ENCODE peak calls at places on chromosomes 16 and 17, in five cellular contexts. One of them, this sample, is unnamed.
A peak's percentile ranks its signal among the peaks of the same experiment; 100 is the strongest.

GRCh38 chr16:18958621-18959578 is 24.8 kb upstream of the TMC7 start:
- DNase-seq in H1: no peak
- DNase-seq in K562: no peak
- DNase-seq in HCT116: no peak
- DNase-seq in WTC11: no peak
- DNase-seq in this sample: no peak

GRCh38 chr17:6686026-6686425 is 27.1 kb downstream of the SLC13A5 start:
- DNase-seq in K562: no peak
- DNase-seq in H1: no peak
- DNase-seq in WTC11: no peak
- DNase-seq in HCT116: no peak
- DNase-seq in this sample: no peak

GRCh38 chr17:17109231-17109630 is 67.0 kb downstream of the MPRIP start:
- DNase-seq in HCT116: no peak
- DNase-seq in H1: no peak
- DNase-seq in K562: no peak
- DNase-seq in WTC11: no peak
- DNase-seq in this sample: no peak

GRCh38 chr17:66564992-66565465 is 262.6 kb downstream of the PRKCA start:
- DNase-seq in HCT116: no peak
- DNase-seq in K562: no peak
- DNase-seq in H1: peak; percentile 55
- DNase-seq in WTC11: peak; percentile 58
- DNase-seq in this sample: no peak

GRCh38 chr17:47703191-47703591 is 9.2 kb downstream of the TBKBP1 start:
- DNase-seq in WTC11: no peak
- DNase-seq in K562: no peak
- DNase-seq in HCT116: no peak
- DNase-seq in H1: no peak
- DNase-seq in this sample: no peak

GRCh38 chr17:4502466-4503154 is 3.9 kb downstream of the SPNS2 start:
- DNase-seq in K562: no peak
- DNase-seq in H1: no peak
- DNase-seq in WTC11: no peak
- DNase-seq in HCT116: no peak
- DNase-seq in this sample: no peak

GRCh38 chr17:4806420-4806769 is 557 bp upstream of the PLD2 start:
- DNase-seq in K562: no peak
- DNase-seq in HCT116: no peak
- DNase-seq in WTC11: peak; percentile 28
- DNase-seq in H1: no peak
- DNase-seq in this sample: no peak

GRCh38 chr17:20896153-20896649 is 146.6 kb downstream of the USP22 start:
- DNase-seq in H1: no peak
- DNase-seq in K562: no peak
- DNase-seq in WTC11: no peak
- DNase-seq in HCT116: no peak
- DNase-seq in this sample: no peak

GRCh38 chr17:44610331-44610730 is 45.9 kb upstream of the MEIOC start:
- DNase-seq in K562: peak; percentile 8
- DNase-seq in HCT116: no peak
- DNase-seq in WTC11: no peak
- DNase-seq in H1: no peak
- DNase-seq in this sample: no peak

GRCh38 chr17:7673239-7673638 is 14.1 kb downstream of the TP53 start:
- DNase-seq in H1: peak; percentile 89
- DNase-seq in HCT116: no peak
- DNase-seq in WTC11: peak; percentile 78
- DNase-seq in K562: peak; percentile 36
- DNase-seq in this sample: peak; percentile 26

DNA sequence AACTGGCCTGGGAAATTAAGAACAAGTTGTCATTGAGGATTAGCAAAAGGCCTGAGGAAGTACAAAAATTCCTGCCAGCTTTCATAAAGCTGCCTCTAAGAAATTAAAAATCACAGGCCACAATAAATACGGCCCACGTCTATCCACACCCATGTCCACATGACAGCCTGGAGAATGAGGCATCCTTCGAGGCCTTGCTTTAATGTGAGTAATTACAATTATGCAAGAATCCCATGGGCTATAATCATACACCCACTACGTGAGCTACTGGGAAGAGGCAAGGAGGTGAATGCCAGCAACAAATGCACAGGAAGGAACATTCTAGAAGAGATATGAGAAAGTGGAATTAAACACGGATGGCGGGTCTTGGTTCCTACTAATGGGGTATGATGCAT is 65.4 kb upstream of the ZFHX3 start:
- DNase-seq in K562: no peak
- DNase-seq in HCT116: no peak
- DNase-seq in H1: no peak
- DNase-seq in WTC11: no peak
- DNase-seq in this sample: no peak
- TF ChIP-seq SP1 in K562: no peak
- TF ChIP-seq SP1 in HCT116: no peak
- TF ChIP-seq SP1 in H1: no peak
- TF ChIP-seq SP1 in WTC11: no peak
- TF ChIP-seq SP1 in this sample: no peak

DNA sequence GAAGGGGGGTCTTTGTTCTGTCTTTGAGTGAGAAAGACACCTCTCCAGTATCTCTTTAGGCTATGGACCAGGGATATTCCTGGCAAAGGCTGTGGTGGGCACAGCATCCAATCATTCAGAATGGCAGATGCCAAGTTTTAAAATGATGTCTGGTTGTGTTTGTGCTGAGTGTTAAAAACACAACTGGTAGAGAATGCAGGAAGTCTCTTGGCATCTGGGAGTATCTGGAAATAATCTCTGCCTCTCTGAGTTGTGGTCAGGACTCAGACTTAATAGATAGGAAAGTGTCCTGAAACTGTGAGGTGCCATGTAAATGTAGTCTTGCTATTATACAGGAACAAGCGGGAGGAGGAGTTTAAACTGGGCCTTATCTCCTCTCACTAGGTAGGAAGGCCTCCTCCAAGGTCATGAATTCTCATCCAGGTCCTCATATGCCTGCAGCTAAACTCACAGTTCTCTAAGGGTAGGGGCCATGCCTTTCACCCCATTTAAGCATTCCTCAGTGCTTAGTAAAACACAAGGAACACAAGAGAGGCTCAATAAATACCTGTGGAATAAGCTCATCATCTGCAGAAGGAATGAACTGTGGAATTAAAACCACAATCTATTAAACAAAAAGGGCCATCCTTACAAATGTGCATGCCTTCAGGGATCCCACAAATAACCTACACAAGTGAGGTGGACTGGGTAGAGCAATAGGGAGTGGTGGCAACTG is 317.6 kb downstream of the CBLN1 start:
- DNase-seq in HCT116: peak; percentile 74
- DNase-seq in WTC11: no peak
- DNase-seq in K562: no peak
- DNase-seq in H1: no peak
- DNase-seq in this sample: no peak
- TF ChIP-seq SP1 in HCT116: peak; percentile 89
- TF ChIP-seq SP1 in WTC11: no peak
- TF ChIP-seq SP1 in K562: no peak
- TF ChIP-seq SP1 in H1: no peak
- TF ChIP-seq SP1 in this sample: no peak

GRCh38 chr17:78717431-78717980 is 64.6 kb downstream of the CYTH1 start:
- DNase-seq in WTC11: no peak
- DNase-seq in HCT116: no peak
- DNase-seq in K562: no peak
- DNase-seq in H1: peak; percentile 55
- DNase-seq in this sample: no peak

GRCh38 chr17:78722101-78722761 is 59.8 kb downstream of the CYTH1 start:
- DNase-seq in K562: no peak
- DNase-seq in HCT116: no peak
- DNase-seq in WTC11: no peak
- DNase-seq in H1: no peak
- DNase-seq in this sample: no peak

GRCh38 chr17:78718575-78719209 is 63.4 kb downstream of the CYTH1 start:
- DNase-seq in K562: no peak
- DNase-seq in HCT116: no peak
- DNase-seq in WTC11: no peak
- DNase-seq in H1: no peak
- DNase-seq in this sample: no peak

GRCh38 chr17:78716814-78717393 is 65.2 kb downstream of the CYTH1 start:
- DNase-seq in WTC11: no peak
- DNase-seq in K562: no peak
- DNase-seq in HCT116: no peak
- DNase-seq in H1: peak; percentile 55
- DNase-seq in this sample: no peak

GRCh38 chr17:78719630-78720298 is 62.3 kb downstream of the CYTH1 start:
- DNase-seq in HCT116: no peak
- DNase-seq in H1: no peak
- DNase-seq in K562: no peak
- DNase-seq in WTC11: no peak
- DNase-seq in this sample: no peak
- TF ChIP-seq SP1 in HCT116: no peak
- TF ChIP-seq SP1 in H1: no peak
- TF ChIP-seq SP1 in K562: no peak
- TF ChIP-seq SP1 in WTC11: no peak
- TF ChIP-seq SP1 in this sample: no peak

GRCh38 chr16:47461598-47462266 is 601 bp downstream of the PHKB start:
- DNase-seq in K562: peak; percentile 26
- DNase-seq in WTC11: no peak
- DNase-seq in HCT116: peak; percentile 40
- DNase-seq in H1: no peak
- DNase-seq in this sample: peak; percentile 23
- TF ChIP-seq SP1 in K562: no peak
- TF ChIP-seq SP1 in WTC11: no peak
- TF ChIP-seq SP1 in HCT116: no peak
- TF ChIP-seq SP1 in H1: no peak
- TF ChIP-seq SP1 in this sample: no peak

DNA sequence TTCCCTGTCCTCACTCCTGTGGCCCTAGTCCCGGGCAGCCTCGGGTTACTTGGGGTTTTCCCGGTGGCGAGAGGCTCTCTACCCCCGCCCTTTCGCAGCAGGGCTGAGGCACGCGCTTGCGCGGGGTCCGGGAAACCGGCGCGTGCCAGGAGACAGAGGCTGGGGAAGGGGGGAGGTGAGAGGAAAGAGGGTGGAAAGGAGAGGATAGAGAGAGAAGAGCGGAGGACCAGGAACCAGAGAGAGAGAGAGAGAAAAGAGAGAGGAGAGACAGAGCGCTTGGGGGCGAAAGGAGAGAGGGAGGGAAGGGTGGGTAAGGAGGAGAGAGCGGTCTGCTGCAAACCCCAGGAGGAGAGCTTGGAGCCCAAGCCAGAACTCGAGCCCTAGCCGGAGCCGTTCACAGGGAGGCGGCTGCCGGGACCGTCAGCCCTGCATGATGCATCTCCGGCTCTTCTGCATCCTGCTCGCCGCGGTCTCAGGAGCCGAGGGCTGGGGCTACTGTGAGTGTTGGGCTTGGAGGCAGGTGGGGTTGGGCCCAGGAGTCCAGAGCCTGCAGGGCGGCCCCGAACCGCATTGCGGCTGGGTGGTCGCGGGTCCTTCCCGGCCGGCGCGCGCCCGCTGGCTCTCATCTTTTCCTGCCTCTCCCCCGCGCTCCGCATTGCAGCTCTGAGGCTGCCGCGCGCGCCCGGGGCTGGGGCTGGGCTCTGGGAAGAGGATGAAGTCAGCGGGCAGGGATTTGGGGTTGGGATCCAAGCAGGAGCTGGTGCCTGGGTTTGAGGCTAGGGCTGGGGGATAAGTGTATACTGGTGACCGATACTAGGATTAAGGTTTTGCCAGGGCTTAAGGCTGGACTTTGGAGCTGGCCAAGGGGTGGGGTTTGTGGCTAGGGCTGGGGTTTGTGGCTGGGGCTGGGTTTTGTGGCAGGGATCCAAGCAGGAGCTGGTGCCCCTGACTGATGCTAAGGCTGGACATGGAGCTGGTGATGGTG is at the start of gene CNTNAP1:
- DNase-seq in K562: no peak
- DNase-seq in H1: peak; percentile 77
- DNase-seq in WTC11: peak; percentile 73
- DNase-seq in HCT116: no peak
- DNase-seq in this sample: peak; percentile 48
- TF ChIP-seq SP1 in K562: no peak
- TF ChIP-seq SP1 in H1: no peak
- TF ChIP-seq SP1 in WTC11: no peak
- TF ChIP-seq SP1 in HCT116: no peak
- TF ChIP-seq SP1 in this sample: no peak

DNA sequence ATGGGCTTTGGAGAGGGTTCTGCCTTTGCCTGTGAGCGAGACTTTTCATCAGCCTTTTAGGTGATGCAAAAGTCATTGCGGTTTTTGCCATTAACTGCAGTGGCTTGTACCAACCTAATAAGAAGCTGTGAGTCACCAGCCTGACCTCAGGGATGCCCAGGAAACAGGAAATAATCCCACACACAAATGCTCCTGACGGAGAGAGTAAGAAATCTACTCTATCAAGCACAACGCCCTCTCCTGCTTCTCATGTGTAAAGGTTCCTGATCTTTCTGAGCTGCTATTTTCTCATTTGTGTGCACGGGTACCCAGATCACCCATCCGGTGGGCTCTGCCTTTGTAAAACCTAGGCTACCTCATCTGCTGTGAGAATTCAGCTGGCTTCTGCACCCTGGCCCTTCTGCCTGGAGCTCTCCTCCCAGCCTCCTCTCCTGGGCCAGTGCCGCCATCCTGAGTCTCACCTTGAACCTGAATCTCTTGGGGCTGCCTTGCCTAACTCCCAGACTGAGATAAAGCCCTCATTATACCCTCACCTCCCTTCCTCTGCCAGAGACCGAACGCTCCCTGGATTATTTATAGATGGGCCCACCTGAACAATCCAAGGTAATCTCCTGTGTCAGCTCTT is 299.7 kb downstream of the C16orf95 start:
- DNase-seq in WTC11: no peak
- DNase-seq in H1: no peak
- DNase-seq in HCT116: peak; percentile 80
- DNase-seq in K562: no peak
- DNase-seq in this sample: peak; percentile 22
- TF ChIP-seq SP1 in WTC11: no peak
- TF ChIP-seq SP1 in H1: no peak
- TF ChIP-seq SP1 in HCT116: no peak
- TF ChIP-seq SP1 in K562: no peak
- TF ChIP-seq SP1 in this sample: no peak

GRCh38 chr16:62657116-62657515 is 620.9 kb upstream of the CDH8 start:
- DNase-seq in HCT116: no peak
- DNase-seq in WTC11: no peak
- DNase-seq in H1: no peak
- DNase-seq in K562: no peak
- DNase-seq in this sample: no peak
- TF ChIP-seq SP1 in HCT116: no peak
- TF ChIP-seq SP1 in WTC11: no peak
- TF ChIP-seq SP1 in H1: no peak
- TF ChIP-seq SP1 in K562: no peak
- TF ChIP-seq SP1 in this sample: no peak

GRCh38 chr17:64648234-64648633 is 13.9 kb downstream of the SMURF2 start:
- DNase-seq in H1: no peak
- DNase-seq in WTC11: no peak
- DNase-seq in K562: no peak
- DNase-seq in HCT116: no peak
- DNase-seq in this sample: no peak
- TF ChIP-seq SP1 in H1: no peak
- TF ChIP-seq SP1 in WTC11: no peak
- TF ChIP-seq SP1 in K562: no peak
- TF ChIP-seq SP1 in HCT116: no peak
- TF ChIP-seq SP1 in this sample: no peak

GRCh38 chr16:30557397-30557949 is 701 bp downstream of the ZNF764 start:
- DNase-seq in HCT116: no peak
- DNase-seq in WTC11: no peak
- DNase-seq in K562: no peak
- DNase-seq in H1: no peak
- DNase-seq in this sample: no peak
- TF ChIP-seq SP1 in HCT116: no peak
- TF ChIP-seq SP1 in WTC11: no peak
- TF ChIP-seq SP1 in K562: no peak
- TF ChIP-seq SP1 in H1: no peak
- TF ChIP-seq SP1 in this sample: no peak

This sample was measured in HEK293T.